ENCODE peak calls at places on chromosomes 11 and 22, in four cellular contexts. F is K562, J is H1, I is GM12878. L is an unnamed sample.

GRCh38 chr11:31996159-31996881 is 94.6 kb upstream of the RCN1 start:
- DNase-seq in F (no peak), J (no peak), I (no peak), L (no peak)

GRCh38 chr11:4156571-4156970 is 62.0 kb downstream of the RRM1 start:
- DNase-seq in F (no peak), J (no peak), I (no peak), L (no peak)

GRCh38 chr11:118289411-118289810 is 15.1 kb upstream of the CD3E start:
- DNase-seq in F (no peak), J (no peak), I (no peak), L (no peak)

GRCh38 chr11:95891423-95892177 is 32.3 kb downstream of the MTMR2 start:
- DNase-seq in F (no peak), J (no peak), I (no peak), L (no peak)

GRCh38 chr11:124798991-124799383 is 1.2 kb downstream of the MSANTD2 start:
- DNase-seq in F (peak), J (no peak), I (no peak), L (no peak)

GRCh38 chr11:108752297-108752751 is 87.5 kb downstream of the DDX10 start:
- DNase-seq in F (no peak), J (no peak), I (no peak), L (no peak)

GRCh38 chr22:32932176-32932575 is 126.0 kb downstream of the SYN3 start:
- DNase-seq in F (no peak), J (no peak), I (no peak), L (peak)

GRCh38 chr11:117430293-117430955 is 102.8 kb downstream of the CEP164 start:
- DNase-seq in F (no peak), J (no peak), I (no peak), L (no peak)

GRCh38 chr11:114260483-114260882 is 35.7 kb upstream of the NNMT start:
- DNase-seq in F (no peak), J (no peak), I (no peak), L (no peak)

GRCh38 chr22:36469094-36469710 is 12.2 kb downstream of the TXN2 start:
- DNase-seq in F (no peak), J (no peak), I (no peak), L (no peak)

GRCh38 chr22:29767289-29768051 is at the start of gene UQCR10:
- DNase-seq in F (peak), J (peak), I (no peak), L (peak)

GRCh38 chr11:80443177-80443576 is 1002.3 kb upstream of the TENM4 start:
- DNase-seq in F (no peak), J (no peak), I (no peak), L (no peak)

GRCh38 chr11:8652140-8652539 is 30.3 kb downstream of the TRIM66 start:
- DNase-seq in F (no peak), J (no peak), I (no peak), L (no peak)

GRCh38 chr11:117933930-117934329 is 4.7 kb upstream of the TMPRSS13 start:
- DNase-seq in F (no peak), J (no peak), I (no peak), L (no peak)

GRCh38 chr11:8531312-8531711 is 62.7 kb downstream of the STK33 start:
- DNase-seq in F (no peak), J (no peak), I (no peak), L (no peak)

GRCh38 chr11:10488121-10488580 is 33.1 kb downstream of the AMPD3 start:
- DNase-seq in F (no peak), J (no peak), I (no peak), L (no peak)

GRCh38 chr11:44903035-44903434 is 47.6 kb downstream of the TP53I11 start:
- DNase-seq in F (no peak), J (no peak), I (no peak), L (no peak)

GRCh38 chr11:10294289-10294953 is 402 bp upstream of the SBF2 start:
- DNase-seq in F (no peak), J (no peak), I (no peak), L (no peak)

GRCh38 chr11:103257360-103257759 is 148.1 kb downstream of the DYNC2H1 start:
- DNase-seq in F (no peak), J (no peak), I (no peak), L (peak)

GRCh38 chr11:73584831-73585230 is 13.1 kb downstream of the FAM168A start:
- DNase-seq in F (no peak), J (no peak), I (no peak), L (no peak)

GRCh38 chr11:33116535-33116934 is 44.7 kb downstream of the CSTF3 start:
- DNase-seq in F (no peak), J (no peak), I (no peak), L (peak)

GRCh38 chr11:57493507-57494503 is 21.7 kb downstream of the SLC43A1 start:
- DNase-seq in F (peak), J (peak), I (no peak), L (peak)
- TF ChIP-seq ATF2 in F (no peak), J (no peak), I (no peak), L (peak)

GRCh38 chr11:75160328-75160757 is 9.4 kb downstream of the SLCO2B1 start:
- DNase-seq in F (no peak), J (no peak), I (no peak), L (no peak)

GRCh38 chr11:75159081-75159953 is 8.4 kb downstream of the SLCO2B1 start:
- DNase-seq in F (no peak), J (no peak), I (no peak), L (peak)

GRCh38 chr11:75162954-75163353 is 12.0 kb downstream of the SLCO2B1 start:
- DNase-seq in F (no peak), J (no peak), I (no peak), L (no peak)

GRCh38 chr11:75161506-75161905 is 10.6 kb downstream of the SLCO2B1 start:
- DNase-seq in F (no peak), J (no peak), I (no peak), L (no peak)

GRCh38 chr11:75160880-75161279 is 10.0 kb downstream of the SLCO2B1 start:
- DNase-seq in F (no peak), J (no peak), I (no peak), L (no peak)
- TF ChIP-seq SRF in F (no peak), J (no peak), I (no peak), L (no peak)

DNA sequence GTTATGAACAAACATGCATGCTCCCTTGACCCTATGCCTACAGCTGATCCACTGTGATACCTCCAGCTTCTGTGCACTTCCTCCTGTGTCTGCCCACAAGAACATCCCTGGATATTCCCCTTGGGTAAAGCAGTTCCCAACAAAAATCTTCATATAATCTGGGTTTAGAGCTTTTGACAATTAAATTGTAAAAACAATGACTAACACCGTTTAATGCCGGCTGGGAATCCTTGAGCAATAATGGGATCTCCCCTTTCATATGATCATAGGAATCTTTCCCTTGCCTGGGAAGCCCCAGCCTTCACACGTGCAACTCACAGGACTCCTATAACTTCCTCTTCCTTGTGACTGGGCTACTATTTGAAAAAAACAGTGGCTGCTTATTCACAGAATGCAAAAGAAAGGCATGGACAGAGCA is 6.3 kb upstream of the ZC3H12C start:
- DNase-seq in F (no peak), J (no peak), I (no peak), L (no peak)
- TF ChIP-seq KDM1A in F (no peak), J (no peak), I (no peak), L (no peak)

GRCh38 chr22:49310354-49310753 is 517.3 kb downstream of the BRD1 start:
- DNase-seq in F (no peak), J (no peak), I (no peak), L (no peak)
- TF ChIP-seq ATF2 in F (no peak), J (no peak), I (no peak), L (no peak)

GRCh38 chr11:120134106-120134930 is 3.6 kb downstream of the TRIM29 start:
- DNase-seq in F (no peak), J (no peak), I (no peak), L (no peak)
- TF ChIP-seq SRF in F (no peak), J (no peak), I (no peak), L (no peak)

DNA sequence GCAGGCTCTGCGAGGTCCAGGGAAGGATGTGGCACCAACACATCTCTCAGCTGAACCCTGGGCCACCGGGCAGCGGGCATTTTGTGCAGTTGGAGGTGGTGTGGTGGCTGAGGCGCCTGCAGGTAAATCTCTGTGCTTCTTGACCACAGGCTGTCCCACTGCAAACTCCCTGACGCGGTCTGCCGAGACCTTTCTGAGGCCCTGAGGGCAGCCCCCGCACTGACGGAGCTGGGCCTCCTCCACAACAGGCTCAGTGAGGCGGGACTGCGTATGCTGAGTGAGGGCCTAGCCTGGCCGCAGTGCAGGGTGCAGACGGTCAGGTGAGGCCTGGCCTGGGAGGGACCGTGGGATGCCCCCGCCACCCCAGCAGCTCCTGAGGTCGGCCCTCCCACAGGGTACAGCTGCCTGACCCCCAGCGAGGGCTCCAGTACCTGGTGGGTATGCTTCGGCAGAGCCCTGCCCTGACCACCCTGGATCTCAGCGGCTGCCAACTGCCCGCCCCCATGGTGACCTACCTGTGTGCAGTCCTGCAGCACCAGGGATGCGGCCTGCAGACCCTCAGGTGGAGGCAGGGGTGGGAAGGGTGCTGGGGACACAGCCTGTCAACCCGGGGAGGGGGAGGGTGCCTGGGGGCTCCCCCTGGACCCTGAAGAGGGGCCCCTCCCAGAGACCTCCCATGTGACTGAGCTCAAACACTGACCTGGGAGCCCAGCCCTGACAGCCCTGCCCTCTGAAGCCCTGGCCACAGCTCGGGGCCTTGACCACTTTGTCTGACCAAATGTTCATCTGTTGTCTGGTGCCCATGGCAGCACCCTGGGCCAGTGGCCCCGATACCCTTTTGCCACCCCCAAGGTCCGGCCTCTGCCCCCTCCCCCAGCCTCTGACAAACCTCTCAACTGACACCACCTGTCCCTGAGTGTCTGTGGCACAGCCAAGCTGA is 4.6 kb upstream of the PGGHG start:
- DNase-seq in F (no peak), J (no peak), I (no peak), L (no peak)
- TF ChIP-seq KDM1A in F (no peak), J (no peak), I (no peak), L (no peak)